ENCODE peak calls at places on chromosomes 4 and X, in ten cellular contexts. One of them, this sample, is unnamed. For H3K4me1 and H3K27me3, the result is how much of the 10 kb centered on the place peaks cover.

GRCh38 chrX:1488141-1488540 is 35.4 kb upstream of the ASMTL start:
- DNase-seq in stomach: no peak
- DNase-seq in left lung: no peak
- DNase-seq in astrocyte: no peak
- DNase-seq in testis: no peak
- DNase-seq in right atrium auricular region: no peak
- DNase-seq in esophagus squamous epithelium: no peak
- DNase-seq in adipocyte: no peak
- DNase-seq in suprapubic skin: no peak
- DNase-seq in neuronal stem cell: no peak
- DNase-seq in this sample: no peak

GRCh38 chrX:138723301-138723700 is 11.8 kb upstream of the FGF13 start:
- DNase-seq in left lung: no peak
- DNase-seq in testis: no peak
- DNase-seq in suprapubic skin: no peak
- DNase-seq in astrocyte: peak
- DNase-seq in esophagus squamous epithelium: no peak
- DNase-seq in right atrium auricular region: no peak
- DNase-seq in neuronal stem cell: no peak
- DNase-seq in adipocyte: no peak
- DNase-seq in stomach: no peak
- DNase-seq in this sample: no peak

GRCh38 chrX:13110427-13111324 is 66.3 kb upstream of the FAM9C start:
- DNase-seq in adipocyte: peak
- DNase-seq in esophagus squamous epithelium: no peak
- DNase-seq in suprapubic skin: peak
- DNase-seq in astrocyte: peak
- DNase-seq in stomach: no peak
- DNase-seq in neuronal stem cell: no peak
- DNase-seq in left lung: no peak
- DNase-seq in testis: no peak
- DNase-seq in right atrium auricular region: peak
- DNase-seq in this sample: no peak

GRCh38 chrX:38882894-38883620 is 81.8 kb downstream of the MID1IP1 start:
- DNase-seq in left lung: no peak
- DNase-seq in right atrium auricular region: no peak
- DNase-seq in stomach: peak
- DNase-seq in adipocyte: peak
- DNase-seq in testis: no peak
- DNase-seq in suprapubic skin: no peak
- DNase-seq in esophagus squamous epithelium: no peak
- DNase-seq in neuronal stem cell: no peak
- DNase-seq in astrocyte: peak
- DNase-seq in this sample: no peak

GRCh38 chrX:39335447-39336235 is 534.4 kb downstream of the MID1IP1 start:
- DNase-seq in adipocyte: no peak
- DNase-seq in testis: no peak
- DNase-seq in astrocyte: no peak
- DNase-seq in neuronal stem cell: no peak
- DNase-seq in suprapubic skin: no peak
- DNase-seq in stomach: no peak
- DNase-seq in right atrium auricular region: no peak
- DNase-seq in left lung: no peak
- DNase-seq in esophagus squamous epithelium: no peak
- DNase-seq in this sample: no peak

GRCh38 chrX:38973327-38973726 is 172.1 kb downstream of the MID1IP1 start:
- DNase-seq in right atrium auricular region: no peak
- DNase-seq in astrocyte: no peak
- DNase-seq in adipocyte: peak
- DNase-seq in neuronal stem cell: no peak
- DNase-seq in stomach: no peak
- DNase-seq in left lung: no peak
- DNase-seq in suprapubic skin: no peak
- DNase-seq in testis: no peak
- DNase-seq in esophagus squamous epithelium: no peak
- DNase-seq in this sample: no peak

GRCh38 chr4:89836897-89837384 is at the start of gene SNCA:
- DNase-seq in right atrium auricular region: peak
- DNase-seq in testis: peak
- DNase-seq in suprapubic skin: peak
- DNase-seq in adipocyte: peak
- DNase-seq in stomach: peak
- DNase-seq in left lung: peak
- DNase-seq in neuronal stem cell: no peak
- DNase-seq in esophagus squamous epithelium: no peak
- DNase-seq in astrocyte: peak
- DNase-seq in this sample: peak

GRCh38 chrX:16978193-16978984 is 31.9 kb downstream of the REPS2 start:
- DNase-seq in right atrium auricular region: no peak
- DNase-seq in esophagus squamous epithelium: no peak
- DNase-seq in astrocyte: no peak
- DNase-seq in neuronal stem cell: no peak
- DNase-seq in suprapubic skin: no peak
- DNase-seq in stomach: no peak
- DNase-seq in testis: no peak
- DNase-seq in left lung: no peak
- DNase-seq in adipocyte: no peak
- DNase-seq in this sample: no peak

GRCh38 chr4:106264331-106264728 is 51.7 kb downstream of the TBCK start:
- DNase-seq in testis: no peak
- DNase-seq in neuronal stem cell: no peak
- DNase-seq in stomach: no peak
- DNase-seq in left lung: no peak
- DNase-seq in astrocyte: no peak
- DNase-seq in adipocyte: no peak
- DNase-seq in suprapubic skin: no peak
- DNase-seq in right atrium auricular region: no peak
- DNase-seq in esophagus squamous epithelium: no peak
- DNase-seq in this sample: no peak

GRCh38 chrX:45803383-45803921 is 602.8 kb upstream of the DIPK2B start:
- DNase-seq in esophagus squamous epithelium: no peak
- DNase-seq in astrocyte: peak
- DNase-seq in left lung: no peak
- DNase-seq in suprapubic skin: no peak
- DNase-seq in adipocyte: peak
- DNase-seq in right atrium auricular region: no peak
- DNase-seq in testis: no peak
- DNase-seq in neuronal stem cell: no peak
- DNase-seq in stomach: no peak
- DNase-seq in this sample: peak

GRCh38 chr4:498328-498919 is 532 bp downstream of the ZNF721 start:
- DNase-seq in adipocyte: peak
- DNase-seq in testis: no peak
- DNase-seq in neuronal stem cell: no peak
- DNase-seq in astrocyte: peak
- DNase-seq in right atrium auricular region: no peak
- DNase-seq in stomach: no peak
- DNase-seq in esophagus squamous epithelium: no peak
- DNase-seq in suprapubic skin: no peak
- DNase-seq in left lung: no peak
- DNase-seq in this sample: no peak

GRCh38 chr4:126291886-126292285 is 977.1 kb downstream of the FAT4 start:
- DNase-seq in adipocyte: no peak
- DNase-seq in stomach: no peak
- DNase-seq in suprapubic skin: no peak
- DNase-seq in neuronal stem cell: no peak
- DNase-seq in right atrium auricular region: no peak
- DNase-seq in astrocyte: no peak
- DNase-seq in esophagus squamous epithelium: no peak
- DNase-seq in left lung: no peak
- DNase-seq in testis: no peak
- DNase-seq in this sample: no peak
- H3K4me1 ChIP-seq in adipocyte: under half
- H3K4me1 ChIP-seq in stomach: under half
- H3K4me1 ChIP-seq in suprapubic skin: under half
- H3K4me1 ChIP-seq in neuronal stem cell: under half
- H3K4me1 ChIP-seq in right atrium auricular region: under half
- H3K4me1 ChIP-seq in astrocyte: under half
- H3K4me1 ChIP-seq in esophagus squamous epithelium: under half
- H3K4me1 ChIP-seq in left lung: under half
- H3K4me1 ChIP-seq in testis: under half
- H3K4me1 ChIP-seq in this sample: under half

DNA sequence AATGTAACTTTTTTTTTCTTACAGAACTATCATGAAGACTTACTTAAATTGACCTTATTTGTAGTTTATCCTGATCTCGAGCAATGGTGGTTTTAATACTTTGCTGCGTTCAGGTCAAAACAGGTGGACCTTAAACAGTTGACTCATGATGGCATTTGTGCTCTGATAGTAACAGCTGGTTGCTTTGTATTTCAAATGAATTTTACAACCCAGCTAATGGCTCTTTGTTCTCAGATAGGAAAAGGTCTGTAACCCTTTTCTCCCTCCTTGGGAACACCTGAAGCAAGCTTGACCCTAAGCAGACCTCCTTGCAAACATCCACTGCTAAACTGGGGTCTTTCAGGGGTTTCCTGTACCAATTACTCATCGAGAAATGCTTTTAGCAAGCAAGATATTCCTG is 79.2 kb downstream of the F11 start:
- DNase-seq in testis: no peak
- DNase-seq in stomach: no peak
- DNase-seq in esophagus squamous epithelium: no peak
- DNase-seq in neuronal stem cell: no peak
- DNase-seq in adipocyte: no peak
- DNase-seq in right atrium auricular region: no peak
- DNase-seq in left lung: no peak
- DNase-seq in suprapubic skin: no peak
- DNase-seq in astrocyte: no peak
- DNase-seq in this sample: no peak
- H3K27me3 ChIP-seq in testis: under half
- H3K27me3 ChIP-seq in stomach: under half
- H3K27me3 ChIP-seq in esophagus squamous epithelium: under half
- H3K27me3 ChIP-seq in neuronal stem cell: under half
- H3K27me3 ChIP-seq in adipocyte: under half
- H3K27me3 ChIP-seq in right atrium auricular region: under half
- H3K27me3 ChIP-seq in left lung: under half
- H3K27me3 ChIP-seq in suprapubic skin: under half
- H3K27me3 ChIP-seq in astrocyte: under half
- H3K27me3 ChIP-seq in this sample: under half

GRCh38 chr4:144648042-144648441 is 2.1 kb downstream of the HHIP start:
- DNase-seq in adipocyte: no peak
- DNase-seq in esophagus squamous epithelium: no peak
- DNase-seq in neuronal stem cell: no peak
- DNase-seq in left lung: no peak
- DNase-seq in right atrium auricular region: no peak
- DNase-seq in stomach: no peak
- DNase-seq in suprapubic skin: no peak
- DNase-seq in astrocyte: no peak
- DNase-seq in testis: no peak
- DNase-seq in this sample: peak

GRCh38 chr4:144645102-144645469 is 870 bp upstream of the HHIP start:
- DNase-seq in neuronal stem cell: no peak
- DNase-seq in astrocyte: no peak
- DNase-seq in testis: peak
- DNase-seq in suprapubic skin: no peak
- DNase-seq in adipocyte: peak
- DNase-seq in stomach: no peak
- DNase-seq in right atrium auricular region: no peak
- DNase-seq in esophagus squamous epithelium: no peak
- DNase-seq in left lung: peak
- DNase-seq in this sample: no peak

GRCh38 chr4:144647095-144647959 is 1.4 kb downstream of the HHIP start:
- DNase-seq in right atrium auricular region: no peak
- DNase-seq in testis: peak
- DNase-seq in esophagus squamous epithelium: no peak
- DNase-seq in neuronal stem cell: no peak
- DNase-seq in adipocyte: peak
- DNase-seq in left lung: no peak
- DNase-seq in stomach: no peak
- DNase-seq in suprapubic skin: no peak
- DNase-seq in astrocyte: peak
- DNase-seq in this sample: peak

GRCh38 chr4:144645621-144646522 is at the start of gene HHIP:
- DNase-seq in testis: peak
- DNase-seq in esophagus squamous epithelium: no peak
- DNase-seq in stomach: peak
- DNase-seq in neuronal stem cell: no peak
- DNase-seq in astrocyte: peak
- DNase-seq in right atrium auricular region: no peak
- DNase-seq in suprapubic skin: peak
- DNase-seq in left lung: peak
- DNase-seq in adipocyte: peak
- DNase-seq in this sample: peak

GRCh38 chr4:144646523-144647094 is 653 bp downstream of the HHIP start:
- DNase-seq in astrocyte: no peak
- DNase-seq in esophagus squamous epithelium: no peak
- DNase-seq in neuronal stem cell: no peak
- DNase-seq in right atrium auricular region: no peak
- DNase-seq in adipocyte: peak
- DNase-seq in suprapubic skin: no peak
- DNase-seq in testis: peak
- DNase-seq in left lung: peak
- DNase-seq in stomach: no peak
- DNase-seq in this sample: peak
- H3K4me3 ChIP-seq in astrocyte: peak
- H3K4me3 ChIP-seq in esophagus squamous epithelium: peak
- H3K4me3 ChIP-seq in neuronal stem cell: peak
- H3K4me3 ChIP-seq in right atrium auricular region: peak
- H3K4me3 ChIP-seq in adipocyte: peak
- H3K4me3 ChIP-seq in suprapubic skin: peak
- H3K4me3 ChIP-seq in testis: peak
- H3K4me3 ChIP-seq in left lung: peak
- H3K4me3 ChIP-seq in stomach: peak
- H3K4me3 ChIP-seq in this sample: peak

GRCh38 chr4:159106636-159107035 is 3.8 kb downstream of the RAPGEF2 start:
- DNase-seq in right atrium auricular region: no peak
- DNase-seq in esophagus squamous epithelium: no peak
- DNase-seq in left lung: no peak
- DNase-seq in neuronal stem cell: no peak
- DNase-seq in testis: no peak
- DNase-seq in astrocyte: peak
- DNase-seq in stomach: no peak
- DNase-seq in suprapubic skin: no peak
- DNase-seq in adipocyte: peak
- DNase-seq in this sample: no peak

GRCh38 chr4:159103406-159104131 is 690 bp downstream of the RAPGEF2 start:
- DNase-seq in left lung: peak
- DNase-seq in esophagus squamous epithelium: no peak
- DNase-seq in stomach: peak
- DNase-seq in astrocyte: no peak
- DNase-seq in suprapubic skin: peak
- DNase-seq in adipocyte: peak
- DNase-seq in neuronal stem cell: peak
- DNase-seq in right atrium auricular region: no peak
- DNase-seq in testis: peak
- DNase-seq in this sample: peak

GRCh38 chr4:159102623-159103405 is at the start of gene RAPGEF2:
- DNase-seq in astrocyte: peak
- DNase-seq in adipocyte: peak
- DNase-seq in esophagus squamous epithelium: peak
- DNase-seq in suprapubic skin: peak
- DNase-seq in neuronal stem cell: peak
- DNase-seq in stomach: peak
- DNase-seq in testis: peak
- DNase-seq in right atrium auricular region: peak
- DNase-seq in left lung: peak
- DNase-seq in this sample: peak

GRCh38 chr4:159105761-159106243 is 2.9 kb downstream of the RAPGEF2 start:
- DNase-seq in astrocyte: peak
- DNase-seq in neuronal stem cell: no peak
- DNase-seq in adipocyte: peak
- DNase-seq in esophagus squamous epithelium: no peak
- DNase-seq in suprapubic skin: no peak
- DNase-seq in testis: no peak
- DNase-seq in left lung: no peak
- DNase-seq in right atrium auricular region: no peak
- DNase-seq in stomach: no peak
- DNase-seq in this sample: no peak

GRCh38 chr4:159105063-159105414 is 2.2 kb downstream of the RAPGEF2 start:
- DNase-seq in suprapubic skin: no peak
- DNase-seq in esophagus squamous epithelium: no peak
- DNase-seq in neuronal stem cell: no peak
- DNase-seq in adipocyte: peak
- DNase-seq in stomach: no peak
- DNase-seq in testis: no peak
- DNase-seq in right atrium auricular region: no peak
- DNase-seq in astrocyte: peak
- DNase-seq in left lung: no peak
- DNase-seq in this sample: no peak
- H3K4me1 ChIP-seq in suprapubic skin: under half
- H3K4me1 ChIP-seq in esophagus squamous epithelium: under half
- H3K4me1 ChIP-seq in neuronal stem cell: under half
- H3K4me1 ChIP-seq in adipocyte: under half
- H3K4me1 ChIP-seq in stomach: under half
- H3K4me1 ChIP-seq in testis: under half
- H3K4me1 ChIP-seq in right atrium auricular region: under half
- H3K4me1 ChIP-seq in astrocyte: under half
- H3K4me1 ChIP-seq in left lung: under half
- H3K4me1 ChIP-seq in this sample: under half